ENCODE peak calls at places on chromosomes 6 and 20, in eight cellular contexts. P is neuronal stem cell; W is lung; K is RWPE2; G is CD4-positive, alpha-beta T cell; U is testis; L is CD8-positive, alpha-beta memory T cell; D is naive thymus-derived CD4-positive, alpha-beta T cell. N is an unnamed sample. For H3K9me3, the result is how much of the 10 kb centered on the place peaks cover.

GRCh38 chr6:156756630-156757610 is 20.3 kb upstream of the ARID1B start:
- DNase-seq in L (no peak), U (no peak), D (no peak), K (no peak), P (no peak), G (no peak), W (no peak), N (no peak)

GRCh38 chr6:149431905-149432775 is 32.1 kb downstream of the SUMO4 start:
- DNase-seq in D (peak), L (peak), P (peak), U (peak), G (peak), W (peak), K (no peak), N (peak)

GRCh38 chr20:51532577-51533191 is 9.8 kb downstream of the NFATC2 start:
- DNase-seq in P (no peak), L (peak), G (no peak), K (no peak), U (peak), D (no peak), W (no peak), N (no peak)

GRCh38 chr20:24669701-24670100 is 200.3 kb downstream of the SYNDIG1 start:
- DNase-seq in K (peak), G (no peak), P (no peak), D (no peak), U (no peak), W (no peak), L (no peak), N (no peak)

GRCh38 chr6:77368660-77369313 is 94.5 kb downstream of the HTR1B start:
- DNase-seq in K (no peak), D (no peak), W (peak), L (no peak), U (peak), G (no peak), P (no peak), N (no peak)

GRCh38 chr20:62370115-62370806 is 3.1 kb upstream of the LAMA5 start:
- DNase-seq in W (no peak), G (no peak), L (no peak), K (peak), P (no peak), D (no peak), U (no peak), N (no peak)

GRCh38 chr20:57342829-57343228 is 8.2 kb upstream of the RAE1 start:
- DNase-seq in P (no peak), L (no peak), W (no peak), D (no peak), G (no peak), U (no peak), K (no peak), N (no peak)

GRCh38 chr20:62132421-62132820 is 10.1 kb downstream of the LSM14B start:
- DNase-seq in W (no peak), U (no peak), L (no peak), K (no peak), G (no peak), D (no peak), P (no peak), N (no peak)

GRCh38 chr6:143792402-143793339 is 50.5 kb upstream of the LTV1 start:
- DNase-seq in K (no peak), W (no peak), L (no peak), G (no peak), P (no peak), U (no peak), D (no peak), N (no peak)

GRCh38 chr6:33206027-33206863 is 1.8 kb downstream of the HSD17B8 start:
- DNase-seq in G (no peak), D (no peak), U (no peak), W (no peak), K (no peak), P (no peak), L (no peak), N (no peak)

DNA sequence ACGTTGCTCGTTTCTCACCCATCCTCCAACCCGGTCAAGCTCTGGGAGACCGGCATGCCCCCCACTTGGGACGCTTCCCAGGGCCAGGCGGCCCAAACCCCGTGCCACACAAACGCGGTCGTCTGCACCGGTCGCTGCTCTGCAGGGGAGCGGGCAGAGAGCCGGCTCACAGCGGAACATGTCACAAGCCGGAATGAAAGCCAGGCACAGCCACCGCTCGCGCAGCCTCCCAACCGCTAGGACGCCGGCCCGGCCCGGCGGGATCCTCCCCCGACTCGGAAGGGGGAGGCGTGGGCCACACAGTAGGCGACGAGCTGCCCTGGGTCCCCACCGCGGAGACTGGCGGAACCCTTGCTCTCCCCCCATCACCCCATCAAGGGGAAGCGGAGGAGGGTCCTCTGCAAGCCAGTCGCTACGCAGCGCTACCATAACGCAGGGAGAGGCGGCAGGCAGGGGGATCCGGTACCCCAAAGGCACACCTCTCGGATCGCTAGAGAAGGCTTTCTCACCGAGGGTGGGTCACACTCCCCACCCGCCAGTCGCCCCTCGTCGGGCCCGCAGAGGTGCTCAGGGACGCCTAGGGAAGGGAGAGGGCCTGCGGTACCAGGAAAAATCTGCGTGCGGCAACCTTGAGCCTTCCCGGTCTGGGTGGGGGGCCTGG is 768.4 kb upstream of the DEFB115 start:
- DNase-seq in K (peak), G (no peak), D (no peak), L (no peak), U (no peak), P (no peak), W (no peak), N (no peak)
- H3K9me3 ChIP-seq in K (under half), G (under half), D (under half), L (under half), U (under half), P (under half), W (half or more), N (under half)

GRCh38 chr6:106808758-106809157 is 165.8 kb downstream of the CD24 start:
- DNase-seq in K (no peak), W (no peak), G (no peak), D (no peak), L (no peak), U (no peak), P (no peak), N (no peak)
- H3K9me3 ChIP-seq in K (under half), W (under half), G (under half), D (under half), L (under half), U (under half), P (under half), N (under half)

GRCh38 chr6:145442110-145442509 is 293.2 kb downstream of the EPM2A start:
- DNase-seq in K (no peak), G (no peak), D (no peak), L (no peak), P (no peak), U (no peak), W (no peak), N (no peak)
- H3K9me3 ChIP-seq in K (under half), G (under half), D (under half), L (under half), P (under half), U (under half), W (under half), N (under half)

GRCh38 chr6:169921227-169921626 is 169.8 kb downstream of the ERMARD start:
- DNase-seq in W (no peak), K (no peak), U (no peak), D (no peak), L (no peak), G (no peak), P (no peak), N (no peak)

GRCh38 chr6:169918954-169919549 is 167.6 kb downstream of the ERMARD start:
- DNase-seq in U (no peak), L (no peak), K (peak), W (no peak), G (no peak), D (no peak), P (no peak), N (no peak)

GRCh38 chr6:169921853-169922779 is 170.7 kb downstream of the ERMARD start:
- DNase-seq in W (no peak), G (no peak), L (no peak), P (no peak), K (no peak), D (no peak), U (no peak), N (no peak)

GRCh38 chr6:169918239-169918953 is 167.0 kb downstream of the ERMARD start:
- DNase-seq in P (no peak), U (no peak), L (no peak), K (peak), G (no peak), D (no peak), W (no peak), N (peak)

DNA sequence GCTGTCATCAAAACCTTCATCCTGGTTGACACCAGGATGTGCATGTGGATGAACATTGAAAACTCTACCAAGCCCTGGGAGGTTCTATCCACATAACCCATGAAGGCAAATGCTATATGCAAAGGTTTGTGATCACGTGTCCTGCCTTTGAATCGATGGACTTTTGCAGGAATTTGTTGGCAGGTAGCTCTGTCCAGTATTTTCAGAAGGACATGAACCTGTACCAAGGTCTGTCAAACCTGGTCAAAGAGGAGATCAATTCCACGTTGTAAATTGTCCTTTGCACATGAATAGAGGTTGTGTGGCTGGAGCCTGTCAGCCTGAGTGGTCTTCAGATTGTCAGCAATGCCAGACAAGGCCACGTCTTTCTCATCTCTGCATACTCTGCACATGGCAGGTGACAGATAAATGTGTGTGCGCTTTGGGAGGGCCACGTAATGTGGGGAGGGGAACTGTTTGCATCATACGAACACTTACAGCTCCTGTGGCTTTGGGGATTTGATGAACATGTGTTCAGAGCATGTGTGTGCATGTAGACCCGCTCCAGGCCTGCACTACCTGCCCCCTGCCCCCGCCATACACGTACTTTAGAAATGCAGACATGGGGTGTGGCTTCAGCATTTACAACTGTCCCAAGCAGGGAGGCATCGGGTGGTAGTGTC is 169.1 kb downstream of the ERMARD start:
- DNase-seq in G (no peak), L (no peak), W (no peak), D (no peak), K (no peak), U (no peak), P (no peak), N (no peak)
- H3K9me3 ChIP-seq in G (under half), L (under half), W (under half), D (under half), K (under half), U (under half), P (under half), N (under half)

GRCh38 chr20:15772826-15773225 is 800.4 kb downstream of the KIF16B start:
- DNase-seq in L (no peak), G (no peak), K (no peak), W (no peak), D (no peak), U (no peak), P (no peak), N (no peak)
- H3K9me3 ChIP-seq in L (under half), G (under half), K (under half), W (under half), D (under half), U (under half), P (under half), N (under half)

GRCh38 chr6:135180458-135181332 is at the start of gene MYB:
- DNase-seq in L (peak), U (peak), K (no peak), D (peak), P (peak), G (peak), W (peak), N (peak)

GRCh38 chr6:135173242-135173988 is 7.7 kb upstream of the MYB start:
- DNase-seq in U (no peak), K (no peak), G (no peak), P (no peak), L (no peak), D (no peak), W (no peak), N (peak)

GRCh38 chr6:135179920-135180457 is 1.1 kb upstream of the MYB start:
- DNase-seq in G (no peak), K (no peak), U (no peak), W (no peak), D (peak), P (peak), L (no peak), N (no peak)

GRCh38 chr6:135173989-135174484 is 7.1 kb upstream of the MYB start:
- DNase-seq in G (no peak), W (no peak), K (no peak), D (no peak), U (no peak), P (no peak), L (no peak), N (no peak)

DNA sequence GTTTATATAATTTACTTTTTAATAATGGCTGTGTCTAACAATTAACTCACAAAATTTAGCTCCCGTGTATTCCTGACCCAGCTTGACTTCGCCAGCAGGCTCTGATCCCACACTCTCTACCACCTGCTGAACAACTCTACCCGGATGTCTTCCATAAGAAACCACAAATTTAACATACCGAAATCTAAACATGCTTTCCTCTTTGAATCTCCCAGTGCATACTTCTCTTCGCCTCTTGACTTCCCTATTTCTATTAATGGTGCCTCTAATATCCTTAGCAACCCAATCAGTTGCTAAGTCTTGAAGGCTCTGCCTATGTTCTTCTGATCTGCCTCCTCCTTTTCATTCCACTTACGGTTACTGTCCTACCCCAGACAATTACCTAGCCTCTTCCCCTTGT is 4.6 kb upstream of the MYB start:
- DNase-seq in P (no peak), K (no peak), W (no peak), U (no peak), L (no peak), D (no peak), G (no peak), N (no peak)
- H3K9me3 ChIP-seq in P (under half), K (under half), W (under half), U (under half), L (under half), D (under half), G (under half), N (under half)

GRCh38 chr6:97790926-97791590 is 508.0 kb upstream of the MMS22L start:
- DNase-seq in U (no peak), W (no peak), G (no peak), L (no peak), D (no peak), K (no peak), P (no peak), N (no peak)
- H3K9me3 ChIP-seq in U (under half), W (under half), G (under half), L (under half), D (under half), K (under half), P (under half), N (under half)

GRCh38 chr6:21578523-21578922 is 15.0 kb upstream of the SOX4 start:
- DNase-seq in D (no peak), G (no peak), L (no peak), U (no peak), K (no peak), W (no peak), P (no peak), N (no peak)
- H3K9me3 ChIP-seq in D (under half), G (under half), L (under half), U (under half), K (under half), W (under half), P (under half), N (under half)